ENCODE peak calls at places on chromosomes 13 and 19, in five cellular contexts. U, K, H, S and B are unnamed samples.

GRCh38 chr13:106417467-106418110 is 117.9 kb downstream of the EFNB2 start:
- DNase-seq in S (no peak), U (no peak), K (no peak), H (no peak), B (no peak)

GRCh38 chr13:27370305-27370853 is 54.0 kb upstream of the GTF3A start:
- DNase-seq in H (no peak), U (no peak), S (no peak), K (no peak), B (no peak)

GRCh38 chr13:41751277-41751676 is 209.6 kb downstream of the VWA8 start:
- DNase-seq in K (no peak), H (no peak), U (peak), S (no peak), B (no peak)

GRCh38 chr13:43301341-43301969 is 278.1 kb downstream of the DNAJC15 start:
- DNase-seq in S (no peak), U (peak), K (no peak), H (no peak), B (no peak)

GRCh38 chr13:72537400-72537780 is 190.0 kb downstream of the MZT1 start:
- DNase-seq in H (no peak), U (no peak), K (no peak), S (no peak), B (no peak)

GRCh38 chr19:872266-872951 is 12.9 kb downstream of the CFD start:
- DNase-seq in S (peak), U (peak), K (peak), H (peak), B (peak)

GRCh38 chr19:35903550-35904179 is 1.3 kb downstream of the HCST start:
- DNase-seq in H (peak), S (peak), K (peak), U (peak), B (peak)

GRCh38 chr19:7450243-7451223 is 38.3 kb downstream of the PEX11G start:
- DNase-seq in K (peak), H (no peak), S (no peak), U (peak), B (peak)